ENCODE peak calls at places on chromosomes 16 and 17, in seven cellular contexts. H, Y, U, C, S, O and X are unnamed samples.

GRCh38 chr16:88804552-88805339 is 1.2 kb downstream of the CDT1 start:
- DNase-seq in H (no peak), Y (no peak), U (no peak), S (peak), C (no peak), O (no peak), X (no peak)

GRCh38 chr16:15493416-15494181 is 59.2 kb downstream of the BMERB1 start:
- DNase-seq in H (peak), O (no peak), C (no peak), U (no peak), Y (peak), S (no peak), X (peak)

GRCh38 chr16:11361043-11361442 is 15.8 kb downstream of the RMI2 start:
- DNase-seq in O (no peak), H (peak), Y (no peak), S (no peak), U (no peak), C (no peak), X (peak)

GRCh38 chr17:18141210-18141803 is 32.8 kb downstream of the MYO15A start:
- DNase-seq in U (peak), S (no peak), O (no peak), C (peak), H (peak), Y (no peak), X (peak)

GRCh38 chr17:64155090-64155630 is 25.2 kb upstream of the ERN1 start:
- DNase-seq in Y (no peak), O (no peak), H (no peak), S (no peak), C (no peak), U (no peak), X (no peak)

GRCh38 chr16:31253642-31254045 is 6.1 kb upstream of the ITGAM start:
- DNase-seq in U (peak), O (peak), C (no peak), H (no peak), Y (no peak), S (no peak), X (peak)

GRCh38 chr17:5532581-5532980 is 46.2 kb downstream of the MIS12 start:
- DNase-seq in S (no peak), Y (no peak), O (no peak), U (no peak), H (no peak), C (no peak), X (no peak)

GRCh38 chr17:337866-338265 is 14.7 kb downstream of the RPH3AL start:
- DNase-seq in H (no peak), S (peak), O (no peak), Y (no peak), U (no peak), C (no peak), X (no peak)

GRCh38 chr17:67902531-67903231 is 77.4 kb downstream of the BPTF start:
- DNase-seq in O (no peak), S (no peak), U (no peak), Y (no peak), H (no peak), C (no peak), X (no peak)

DNA sequence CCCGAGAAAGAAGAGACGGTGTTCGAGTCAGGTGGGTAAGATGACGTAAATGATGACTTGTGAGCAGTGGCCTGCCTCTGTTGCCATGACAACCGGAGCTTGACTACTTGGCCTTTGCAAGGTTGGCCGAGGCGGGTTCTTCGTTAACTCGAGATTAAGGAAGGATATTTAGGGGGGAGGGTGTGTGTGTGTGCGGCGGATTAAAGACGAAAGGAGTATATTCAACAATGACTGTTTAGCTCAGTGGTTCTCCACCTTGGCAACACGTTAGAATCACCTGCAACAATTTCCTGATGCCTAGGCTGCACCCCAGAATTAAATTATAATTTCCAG is 398 bp upstream of the WIPF2 start:
- DNase-seq in S (peak), Y (no peak), H (peak), C (peak), O (peak), U (peak), X (peak)
- TF ChIP-seq CTCF in S (no peak), Y (no peak), H (no peak), C (no peak), O (no peak), U (no peak), X (no peak)

GRCh38 chr17:66431910-66432309 is 129.5 kb downstream of the PRKCA start:
- DNase-seq in U (no peak), O (no peak), C (no peak), S (no peak), H (peak), Y (peak), X (peak)
- H3K4me3 ChIP-seq in U (no peak), O (no peak), C (no peak), S (no peak), H (peak), Y (peak), X (peak)

GRCh38 chr17:35406568-35406967 is 25.7 kb downstream of the SLFN12 start:
- DNase-seq in U (no peak), S (no peak), Y (no peak), C (no peak), H (no peak), O (no peak), X (no peak)
- TF ChIP-seq CTCF in U (no peak), S (no peak), Y (no peak), C (no peak), H (no peak), O (no peak), X (no peak)

GRCh38 chr16:67892375-67892774 is 679 bp upstream of the PSKH1 start:
- DNase-seq in C (no peak), S (no peak), H (no peak), U (no peak), O (no peak), Y (no peak), X (no peak)
- H3K4me3 ChIP-seq in C (peak), S (peak), H (peak), U (peak), O (peak), Y (peak), X (peak)

GRCh38 chr17:65413390-65413789 is 148.1 kb downstream of the AXIN2 start:
- DNase-seq in U (no peak), H (no peak), Y (no peak), O (no peak), C (no peak), S (no peak), X (no peak)

GRCh38 chr17:65417406-65418221 is 143.8 kb downstream of the AXIN2 start:
- DNase-seq in O (no peak), C (no peak), U (no peak), S (no peak), H (peak), Y (peak), X (peak)

GRCh38 chr17:65415991-65416390 is 145.5 kb downstream of the AXIN2 start:
- DNase-seq in H (no peak), Y (no peak), O (no peak), S (no peak), C (no peak), U (no peak), X (no peak)

GRCh38 chr17:65423346-65424140 is 137.9 kb downstream of the AXIN2 start:
- DNase-seq in Y (no peak), H (no peak), C (no peak), O (no peak), S (no peak), U (no peak), X (no peak)

DNA sequence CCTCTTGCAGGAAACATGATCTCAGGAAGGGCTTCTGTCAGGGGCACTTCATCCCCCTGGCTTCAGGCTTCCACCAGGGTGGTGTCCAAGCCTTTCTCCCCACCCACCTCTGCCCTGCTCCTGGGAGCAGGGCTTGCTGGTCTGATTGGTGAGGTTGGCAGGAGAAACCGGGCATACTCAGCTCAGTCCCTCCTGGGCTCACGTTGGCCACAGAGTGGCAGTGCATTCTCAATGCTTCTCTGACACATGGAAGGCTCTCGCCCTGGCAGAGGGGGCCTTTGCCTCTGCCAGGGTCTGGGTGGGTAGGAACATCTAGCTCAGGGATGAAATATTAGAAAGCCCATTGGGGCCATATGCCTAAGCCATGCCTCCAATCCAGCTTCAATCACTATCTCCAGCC is 142.8 kb downstream of the AXIN2 start:
- DNase-seq in U (peak), C (no peak), O (no peak), Y (no peak), S (no peak), H (no peak), X (no peak)
- TF ChIP-seq CTCF in U (peak), C (no peak), O (peak), Y (no peak), S (no peak), H (no peak), X (no peak)

DNA sequence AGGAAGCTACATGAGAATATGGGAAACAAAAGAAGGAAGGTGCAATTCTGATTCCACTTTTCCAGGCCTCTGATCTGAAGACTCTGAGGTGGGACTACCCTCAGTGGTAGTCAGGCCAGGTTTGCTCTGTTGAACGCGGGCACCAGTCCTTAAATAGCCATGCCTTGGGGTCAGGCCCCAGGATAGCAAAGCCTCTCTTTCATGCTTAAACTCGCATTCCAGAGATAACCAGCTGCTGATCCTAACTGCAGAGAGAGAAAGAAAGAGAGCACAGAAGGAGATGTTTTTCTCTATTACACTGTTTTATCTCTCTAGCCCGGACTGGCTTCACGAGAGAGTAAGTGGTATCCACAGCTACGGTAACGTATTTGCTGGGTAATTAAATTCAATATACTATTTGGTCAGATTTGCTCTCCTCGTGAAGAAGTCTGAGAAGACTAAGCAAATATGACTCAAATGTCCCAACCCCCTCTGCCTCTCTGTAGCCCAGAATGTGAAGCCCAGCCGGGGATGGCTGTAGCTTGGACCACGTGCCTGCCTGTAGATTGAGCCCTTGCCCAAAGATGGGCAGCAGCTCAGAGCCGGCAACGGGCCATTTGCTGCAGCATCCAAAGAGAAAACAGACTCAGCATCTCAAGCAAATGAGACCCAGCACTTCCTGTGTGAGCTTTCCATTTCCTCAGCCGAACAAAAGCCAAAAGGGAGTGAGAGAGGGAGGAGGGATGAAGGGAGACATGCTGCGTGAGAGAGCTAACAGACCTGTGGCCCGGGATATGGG is 122.2 kb downstream of the SMG6 start:
- DNase-seq in Y (no peak), C (no peak), U (peak), S (peak), H (peak), O (peak), X (peak)
- H3K4me3 ChIP-seq in Y (no peak), C (no peak), U (no peak), S (no peak), H (peak), O (peak), X (no peak)

GRCh38 chr16:57535680-57536305 is 578 bp downstream of the CCDC102A start:
- DNase-seq in O (peak), C (peak), H (peak), Y (peak), U (peak), S (peak), X (peak)
- TF ChIP-seq CTCF in O (peak), C (peak), H (peak), Y (peak), U (peak), S (no peak), X (no peak)

GRCh38 chr17:76267051-76267576 is 2.0 kb downstream of the UBALD2 start:
- DNase-seq in O (no peak), Y (no peak), S (no peak), H (no peak), C (no peak), U (no peak), X (no peak)
- H3K4me3 ChIP-seq in O (peak), Y (peak), S (peak), H (peak), C (peak), U (peak), X (peak)

DNA sequence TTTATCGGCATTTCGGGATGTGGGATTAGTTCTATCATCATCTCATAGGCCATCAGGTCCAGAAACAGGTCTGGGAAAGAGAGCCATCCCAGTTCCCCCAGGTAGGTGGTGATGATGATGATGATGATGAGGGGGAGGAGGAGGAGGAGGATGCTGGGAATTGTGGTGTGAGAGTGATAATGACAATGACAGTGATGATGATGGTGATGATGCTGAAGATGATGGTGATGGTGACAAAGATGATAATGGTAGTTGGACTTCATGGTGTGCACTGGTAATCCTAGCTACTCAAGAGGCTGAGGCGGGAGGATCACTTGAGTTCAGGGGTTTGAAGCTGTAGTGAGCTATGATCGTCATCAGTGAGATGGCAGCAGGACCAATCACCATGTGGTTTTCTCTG is 16.3 kb upstream of the GCSH start:
- DNase-seq in C (no peak), U (no peak), H (no peak), O (no peak), S (no peak), Y (no peak), X (no peak)
- TF ChIP-seq CTCF in C (no peak), U (no peak), H (no peak), O (no peak), S (no peak), Y (no peak), X (no peak)